ENCODE peak calls at places on chromosomes 12 and 14, in ten cellular contexts. One of them, this sample, is unnamed.

GRCh38 chr14:56044196-56044595 is 74.0 kb upstream of the PELI2 start:
- DNase-seq in effector memory CD8-positive, alpha-beta T cell: no peak
- DNase-seq in CD4-positive, CD25-positive, alpha-beta regulatory T cell: no peak
- DNase-seq in fibroblast of lung: peak
- DNase-seq in stimulated activated CD8-positive, alpha-beta memory T cell treated with anti-CD3 and anti-CD28 coated beads, Interleukin-12 subunit alpha, Interleukin-12 subunit beta, amount 100 ng/mL, for 4 hours: no peak
- DNase-seq in activated T-cell treated with anti-CD3 and anti-CD28 coated beads for 24 hours: no peak
- DNase-seq in iris pigment epithelial cell: no peak
- DNase-seq in right atrium auricular region: no peak
- DNase-seq in fibroblast of pulmonary artery: no peak
- DNase-seq in KG1: no peak
- DNase-seq in this sample: no peak

GRCh38 chr14:75158843-75159614 is 17.4 kb downstream of the TMED10 start:
- DNase-seq in fibroblast of lung: no peak
- DNase-seq in iris pigment epithelial cell: peak
- DNase-seq in fibroblast of pulmonary artery: no peak
- DNase-seq in right atrium auricular region: no peak
- DNase-seq in stimulated activated CD8-positive, alpha-beta memory T cell treated with anti-CD3 and anti-CD28 coated beads, Interleukin-12 subunit alpha, Interleukin-12 subunit beta, amount 100 ng/mL, for 4 hours: no peak
- DNase-seq in activated T-cell treated with anti-CD3 and anti-CD28 coated beads for 24 hours: no peak
- DNase-seq in effector memory CD8-positive, alpha-beta T cell: no peak
- DNase-seq in CD4-positive, CD25-positive, alpha-beta regulatory T cell: no peak
- DNase-seq in KG1: no peak
- DNase-seq in this sample: no peak

GRCh38 chr12:94641283-94641682 is 9.1 kb downstream of the TMCC3 start:
- DNase-seq in right atrium auricular region: no peak
- DNase-seq in stimulated activated CD8-positive, alpha-beta memory T cell treated with anti-CD3 and anti-CD28 coated beads, Interleukin-12 subunit alpha, Interleukin-12 subunit beta, amount 100 ng/mL, for 4 hours: no peak
- DNase-seq in activated T-cell treated with anti-CD3 and anti-CD28 coated beads for 24 hours: no peak
- DNase-seq in fibroblast of pulmonary artery: no peak
- DNase-seq in effector memory CD8-positive, alpha-beta T cell: no peak
- DNase-seq in KG1: no peak
- DNase-seq in iris pigment epithelial cell: no peak
- DNase-seq in fibroblast of lung: no peak
- DNase-seq in CD4-positive, CD25-positive, alpha-beta regulatory T cell: no peak
- DNase-seq in this sample: no peak

GRCh38 chr12:108629156-108629555 is 4.5 kb downstream of the SELPLG start:
- DNase-seq in iris pigment epithelial cell: no peak
- DNase-seq in KG1: no peak
- DNase-seq in activated T-cell treated with anti-CD3 and anti-CD28 coated beads for 24 hours: no peak
- DNase-seq in CD4-positive, CD25-positive, alpha-beta regulatory T cell: no peak
- DNase-seq in effector memory CD8-positive, alpha-beta T cell: peak
- DNase-seq in right atrium auricular region: no peak
- DNase-seq in fibroblast of pulmonary artery: no peak
- DNase-seq in stimulated activated CD8-positive, alpha-beta memory T cell treated with anti-CD3 and anti-CD28 coated beads, Interleukin-12 subunit alpha, Interleukin-12 subunit beta, amount 100 ng/mL, for 4 hours: no peak
- DNase-seq in fibroblast of lung: no peak
- DNase-seq in this sample: no peak

GRCh38 chr12:104740668-104741067 is 217.4 kb downstream of the SLC41A2 start:
- DNase-seq in KG1: no peak
- DNase-seq in right atrium auricular region: no peak
- DNase-seq in stimulated activated CD8-positive, alpha-beta memory T cell treated with anti-CD3 and anti-CD28 coated beads, Interleukin-12 subunit alpha, Interleukin-12 subunit beta, amount 100 ng/mL, for 4 hours: no peak
- DNase-seq in iris pigment epithelial cell: no peak
- DNase-seq in effector memory CD8-positive, alpha-beta T cell: no peak
- DNase-seq in fibroblast of pulmonary artery: no peak
- DNase-seq in fibroblast of lung: no peak
- DNase-seq in activated T-cell treated with anti-CD3 and anti-CD28 coated beads for 24 hours: no peak
- DNase-seq in CD4-positive, CD25-positive, alpha-beta regulatory T cell: peak
- DNase-seq in this sample: no peak

GRCh38 chr12:115752151-115752550 is 525.3 kb downstream of the MED13L start:
- DNase-seq in iris pigment epithelial cell: peak
- DNase-seq in stimulated activated CD8-positive, alpha-beta memory T cell treated with anti-CD3 and anti-CD28 coated beads, Interleukin-12 subunit alpha, Interleukin-12 subunit beta, amount 100 ng/mL, for 4 hours: no peak
- DNase-seq in fibroblast of pulmonary artery: peak
- DNase-seq in CD4-positive, CD25-positive, alpha-beta regulatory T cell: no peak
- DNase-seq in KG1: no peak
- DNase-seq in right atrium auricular region: no peak
- DNase-seq in activated T-cell treated with anti-CD3 and anti-CD28 coated beads for 24 hours: no peak
- DNase-seq in fibroblast of lung: peak
- DNase-seq in effector memory CD8-positive, alpha-beta T cell: no peak
- DNase-seq in this sample: no peak

GRCh38 chr12:53061404-53062010 is 11.6 kb downstream of the TNS2 start:
- DNase-seq in effector memory CD8-positive, alpha-beta T cell: no peak
- DNase-seq in stimulated activated CD8-positive, alpha-beta memory T cell treated with anti-CD3 and anti-CD28 coated beads, Interleukin-12 subunit alpha, Interleukin-12 subunit beta, amount 100 ng/mL, for 4 hours: no peak
- DNase-seq in KG1: no peak
- DNase-seq in fibroblast of pulmonary artery: no peak
- DNase-seq in fibroblast of lung: no peak
- DNase-seq in right atrium auricular region: no peak
- DNase-seq in activated T-cell treated with anti-CD3 and anti-CD28 coated beads for 24 hours: no peak
- DNase-seq in CD4-positive, CD25-positive, alpha-beta regulatory T cell: no peak
- DNase-seq in iris pigment epithelial cell: no peak
- DNase-seq in this sample: no peak

GRCh38 chr12:99611117-99611516 is 36.4 kb upstream of the GARIN6 start:
- DNase-seq in activated T-cell treated with anti-CD3 and anti-CD28 coated beads for 24 hours: no peak
- DNase-seq in iris pigment epithelial cell: peak
- DNase-seq in right atrium auricular region: no peak
- DNase-seq in KG1: no peak
- DNase-seq in effector memory CD8-positive, alpha-beta T cell: no peak
- DNase-seq in stimulated activated CD8-positive, alpha-beta memory T cell treated with anti-CD3 and anti-CD28 coated beads, Interleukin-12 subunit alpha, Interleukin-12 subunit beta, amount 100 ng/mL, for 4 hours: no peak
- DNase-seq in fibroblast of pulmonary artery: peak
- DNase-seq in CD4-positive, CD25-positive, alpha-beta regulatory T cell: no peak
- DNase-seq in fibroblast of lung: peak
- DNase-seq in this sample: no peak

GRCh38 chr12:95513599-95513998 is 37.7 kb downstream of the USP44 start:
- DNase-seq in right atrium auricular region: no peak
- DNase-seq in iris pigment epithelial cell: no peak
- DNase-seq in effector memory CD8-positive, alpha-beta T cell: no peak
- DNase-seq in CD4-positive, CD25-positive, alpha-beta regulatory T cell: no peak
- DNase-seq in activated T-cell treated with anti-CD3 and anti-CD28 coated beads for 24 hours: no peak
- DNase-seq in fibroblast of lung: no peak
- DNase-seq in KG1: no peak
- DNase-seq in stimulated activated CD8-positive, alpha-beta memory T cell treated with anti-CD3 and anti-CD28 coated beads, Interleukin-12 subunit alpha, Interleukin-12 subunit beta, amount 100 ng/mL, for 4 hours: no peak
- DNase-seq in fibroblast of pulmonary artery: no peak
- DNase-seq in this sample: no peak

GRCh38 chr14:95185452-95186392 is 28.4 kb upstream of the DICER1 start:
- DNase-seq in stimulated activated CD8-positive, alpha-beta memory T cell treated with anti-CD3 and anti-CD28 coated beads, Interleukin-12 subunit alpha, Interleukin-12 subunit beta, amount 100 ng/mL, for 4 hours: no peak
- DNase-seq in effector memory CD8-positive, alpha-beta T cell: no peak
- DNase-seq in iris pigment epithelial cell: peak
- DNase-seq in fibroblast of lung: peak
- DNase-seq in KG1: peak
- DNase-seq in right atrium auricular region: peak
- DNase-seq in activated T-cell treated with anti-CD3 and anti-CD28 coated beads for 24 hours: no peak
- DNase-seq in CD4-positive, CD25-positive, alpha-beta regulatory T cell: no peak
- DNase-seq in fibroblast of pulmonary artery: peak
- DNase-seq in this sample: no peak

GRCh38 chr12:49533331-49533730 is 5.5 kb upstream of the KCNH3 start:
- DNase-seq in effector memory CD8-positive, alpha-beta T cell: no peak
- DNase-seq in stimulated activated CD8-positive, alpha-beta memory T cell treated with anti-CD3 and anti-CD28 coated beads, Interleukin-12 subunit alpha, Interleukin-12 subunit beta, amount 100 ng/mL, for 4 hours: no peak
- DNase-seq in CD4-positive, CD25-positive, alpha-beta regulatory T cell: no peak
- DNase-seq in fibroblast of pulmonary artery: no peak
- DNase-seq in KG1: no peak
- DNase-seq in right atrium auricular region: no peak
- DNase-seq in fibroblast of lung: no peak
- DNase-seq in iris pigment epithelial cell: no peak
- DNase-seq in activated T-cell treated with anti-CD3 and anti-CD28 coated beads for 24 hours: no peak
- DNase-seq in this sample: no peak

GRCh38 chr14:90294872-90295271 is 36.9 kb downstream of the NRDE2 start:
- DNase-seq in fibroblast of lung: no peak
- DNase-seq in effector memory CD8-positive, alpha-beta T cell: no peak
- DNase-seq in iris pigment epithelial cell: peak
- DNase-seq in CD4-positive, CD25-positive, alpha-beta regulatory T cell: no peak
- DNase-seq in KG1: no peak
- DNase-seq in right atrium auricular region: no peak
- DNase-seq in stimulated activated CD8-positive, alpha-beta memory T cell treated with anti-CD3 and anti-CD28 coated beads, Interleukin-12 subunit alpha, Interleukin-12 subunit beta, amount 100 ng/mL, for 4 hours: no peak
- DNase-seq in activated T-cell treated with anti-CD3 and anti-CD28 coated beads for 24 hours: no peak
- DNase-seq in fibroblast of pulmonary artery: no peak
- DNase-seq in this sample: no peak

GRCh38 chr14:50045039-50045711 is 71.2 kb downstream of the VCPKMT start:
- DNase-seq in iris pigment epithelial cell: peak
- DNase-seq in fibroblast of lung: peak
- DNase-seq in CD4-positive, CD25-positive, alpha-beta regulatory T cell: peak
- DNase-seq in KG1: peak
- DNase-seq in fibroblast of pulmonary artery: peak
- DNase-seq in stimulated activated CD8-positive, alpha-beta memory T cell treated with anti-CD3 and anti-CD28 coated beads, Interleukin-12 subunit alpha, Interleukin-12 subunit beta, amount 100 ng/mL, for 4 hours: peak
- DNase-seq in activated T-cell treated with anti-CD3 and anti-CD28 coated beads for 24 hours: peak
- DNase-seq in effector memory CD8-positive, alpha-beta T cell: peak
- DNase-seq in right atrium auricular region: peak
- DNase-seq in this sample: no peak

GRCh38 chr12:4107436-4107878 is 166.1 kb upstream of the CCND2 start:
- DNase-seq in stimulated activated CD8-positive, alpha-beta memory T cell treated with anti-CD3 and anti-CD28 coated beads, Interleukin-12 subunit alpha, Interleukin-12 subunit beta, amount 100 ng/mL, for 4 hours: peak
- DNase-seq in fibroblast of lung: peak
- DNase-seq in fibroblast of pulmonary artery: peak
- DNase-seq in activated T-cell treated with anti-CD3 and anti-CD28 coated beads for 24 hours: peak
- DNase-seq in iris pigment epithelial cell: peak
- DNase-seq in KG1: peak
- DNase-seq in effector memory CD8-positive, alpha-beta T cell: peak
- DNase-seq in CD4-positive, CD25-positive, alpha-beta regulatory T cell: peak
- DNase-seq in right atrium auricular region: no peak
- DNase-seq in this sample: peak

GRCh38 chr12:89064780-89065179 is 287.5 kb downstream of the DUSP6 start:
- DNase-seq in effector memory CD8-positive, alpha-beta T cell: no peak
- DNase-seq in right atrium auricular region: no peak
- DNase-seq in fibroblast of lung: peak
- DNase-seq in CD4-positive, CD25-positive, alpha-beta regulatory T cell: no peak
- DNase-seq in fibroblast of pulmonary artery: peak
- DNase-seq in iris pigment epithelial cell: peak
- DNase-seq in stimulated activated CD8-positive, alpha-beta memory T cell treated with anti-CD3 and anti-CD28 coated beads, Interleukin-12 subunit alpha, Interleukin-12 subunit beta, amount 100 ng/mL, for 4 hours: no peak
- DNase-seq in KG1: no peak
- DNase-seq in activated T-cell treated with anti-CD3 and anti-CD28 coated beads for 24 hours: no peak
- DNase-seq in this sample: no peak

GRCh38 chr12:131280426-131280825 is 326.7 kb downstream of the ADGRD1 start:
- DNase-seq in activated T-cell treated with anti-CD3 and anti-CD28 coated beads for 24 hours: no peak
- DNase-seq in fibroblast of pulmonary artery: no peak
- DNase-seq in fibroblast of lung: no peak
- DNase-seq in right atrium auricular region: no peak
- DNase-seq in CD4-positive, CD25-positive, alpha-beta regulatory T cell: no peak
- DNase-seq in effector memory CD8-positive, alpha-beta T cell: no peak
- DNase-seq in KG1: no peak
- DNase-seq in stimulated activated CD8-positive, alpha-beta memory T cell treated with anti-CD3 and anti-CD28 coated beads, Interleukin-12 subunit alpha, Interleukin-12 subunit beta, amount 100 ng/mL, for 4 hours: no peak
- DNase-seq in iris pigment epithelial cell: no peak
- DNase-seq in this sample: no peak

GRCh38 chr12:40106202-40106533 is 287 bp upstream of the SLC2A13 start:
- DNase-seq in CD4-positive, CD25-positive, alpha-beta regulatory T cell: no peak
- DNase-seq in right atrium auricular region: no peak
- DNase-seq in effector memory CD8-positive, alpha-beta T cell: no peak
- DNase-seq in iris pigment epithelial cell: no peak
- DNase-seq in fibroblast of lung: no peak
- DNase-seq in fibroblast of pulmonary artery: no peak
- DNase-seq in stimulated activated CD8-positive, alpha-beta memory T cell treated with anti-CD3 and anti-CD28 coated beads, Interleukin-12 subunit alpha, Interleukin-12 subunit beta, amount 100 ng/mL, for 4 hours: no peak
- DNase-seq in KG1: peak
- DNase-seq in activated T-cell treated with anti-CD3 and anti-CD28 coated beads for 24 hours: no peak
- DNase-seq in this sample: no peak

GRCh38 chr12:113855998-113856397 is 110.1 kb downstream of the RBM19 start:
- DNase-seq in CD4-positive, CD25-positive, alpha-beta regulatory T cell: no peak
- DNase-seq in fibroblast of lung: no peak
- DNase-seq in fibroblast of pulmonary artery: no peak
- DNase-seq in activated T-cell treated with anti-CD3 and anti-CD28 coated beads for 24 hours: no peak
- DNase-seq in stimulated activated CD8-positive, alpha-beta memory T cell treated with anti-CD3 and anti-CD28 coated beads, Interleukin-12 subunit alpha, Interleukin-12 subunit beta, amount 100 ng/mL, for 4 hours: no peak
- DNase-seq in iris pigment epithelial cell: no peak
- DNase-seq in KG1: no peak
- DNase-seq in right atrium auricular region: no peak
- DNase-seq in effector memory CD8-positive, alpha-beta T cell: no peak
- DNase-seq in this sample: no peak

GRCh38 chr14:23294734-23295561 is 7.7 kb downstream of the PPP1R3E start:
- DNase-seq in CD4-positive, CD25-positive, alpha-beta regulatory T cell: peak
- DNase-seq in right atrium auricular region: peak
- DNase-seq in fibroblast of pulmonary artery: peak
- DNase-seq in effector memory CD8-positive, alpha-beta T cell: peak
- DNase-seq in activated T-cell treated with anti-CD3 and anti-CD28 coated beads for 24 hours: peak
- DNase-seq in fibroblast of lung: peak
- DNase-seq in stimulated activated CD8-positive, alpha-beta memory T cell treated with anti-CD3 and anti-CD28 coated beads, Interleukin-12 subunit alpha, Interleukin-12 subunit beta, amount 100 ng/mL, for 4 hours: no peak
- DNase-seq in iris pigment epithelial cell: peak
- DNase-seq in KG1: peak
- DNase-seq in this sample: peak

GRCh38 chr14:68164723-68165122 is 345.1 kb downstream of the RAD51B start:
- DNase-seq in KG1: no peak
- DNase-seq in stimulated activated CD8-positive, alpha-beta memory T cell treated with anti-CD3 and anti-CD28 coated beads, Interleukin-12 subunit alpha, Interleukin-12 subunit beta, amount 100 ng/mL, for 4 hours: no peak
- DNase-seq in CD4-positive, CD25-positive, alpha-beta regulatory T cell: no peak
- DNase-seq in right atrium auricular region: no peak
- DNase-seq in iris pigment epithelial cell: no peak
- DNase-seq in effector memory CD8-positive, alpha-beta T cell: no peak
- DNase-seq in activated T-cell treated with anti-CD3 and anti-CD28 coated beads for 24 hours: no peak
- DNase-seq in fibroblast of pulmonary artery: no peak
- DNase-seq in fibroblast of lung: no peak
- DNase-seq in this sample: no peak

GRCh38 chr14:31990183-31990862 is 86.8 kb upstream of the ARHGAP5 start:
- DNase-seq in KG1: no peak
- DNase-seq in CD4-positive, CD25-positive, alpha-beta regulatory T cell: no peak
- DNase-seq in fibroblast of lung: peak
- DNase-seq in iris pigment epithelial cell: peak
- DNase-seq in fibroblast of pulmonary artery: no peak
- DNase-seq in right atrium auricular region: no peak
- DNase-seq in effector memory CD8-positive, alpha-beta T cell: no peak
- DNase-seq in stimulated activated CD8-positive, alpha-beta memory T cell treated with anti-CD3 and anti-CD28 coated beads, Interleukin-12 subunit alpha, Interleukin-12 subunit beta, amount 100 ng/mL, for 4 hours: no peak
- DNase-seq in activated T-cell treated with anti-CD3 and anti-CD28 coated beads for 24 hours: no peak
- DNase-seq in this sample: no peak

GRCh38 chr14:89011727-89012271 is 187.3 kb downstream of the TTC8 start:
- DNase-seq in stimulated activated CD8-positive, alpha-beta memory T cell treated with anti-CD3 and anti-CD28 coated beads, Interleukin-12 subunit alpha, Interleukin-12 subunit beta, amount 100 ng/mL, for 4 hours: no peak
- DNase-seq in fibroblast of pulmonary artery: no peak
- DNase-seq in right atrium auricular region: no peak
- DNase-seq in KG1: no peak
- DNase-seq in effector memory CD8-positive, alpha-beta T cell: no peak
- DNase-seq in CD4-positive, CD25-positive, alpha-beta regulatory T cell: no peak
- DNase-seq in fibroblast of lung: no peak
- DNase-seq in activated T-cell treated with anti-CD3 and anti-CD28 coated beads for 24 hours: no peak
- DNase-seq in iris pigment epithelial cell: no peak
- DNase-seq in this sample: no peak

GRCh38 chr12:29991924-29992323 is 208.2 kb upstream of the TMTC1 start:
- DNase-seq in effector memory CD8-positive, alpha-beta T cell: no peak
- DNase-seq in CD4-positive, CD25-positive, alpha-beta regulatory T cell: no peak
- DNase-seq in activated T-cell treated with anti-CD3 and anti-CD28 coated beads for 24 hours: no peak
- DNase-seq in iris pigment epithelial cell: no peak
- DNase-seq in right atrium auricular region: no peak
- DNase-seq in stimulated activated CD8-positive, alpha-beta memory T cell treated with anti-CD3 and anti-CD28 coated beads, Interleukin-12 subunit alpha, Interleukin-12 subunit beta, amount 100 ng/mL, for 4 hours: no peak
- DNase-seq in fibroblast of lung: peak
- DNase-seq in fibroblast of pulmonary artery: no peak
- DNase-seq in KG1: no peak
- DNase-seq in this sample: no peak

GRCh38 chr14:69616408-69616773 is 5.0 kb downstream of the SUSD6 start:
- DNase-seq in effector memory CD8-positive, alpha-beta T cell: no peak
- DNase-seq in iris pigment epithelial cell: no peak
- DNase-seq in fibroblast of pulmonary artery: no peak
- DNase-seq in CD4-positive, CD25-positive, alpha-beta regulatory T cell: no peak
- DNase-seq in activated T-cell treated with anti-CD3 and anti-CD28 coated beads for 24 hours: no peak
- DNase-seq in fibroblast of lung: no peak
- DNase-seq in right atrium auricular region: no peak
- DNase-seq in KG1: no peak
- DNase-seq in stimulated activated CD8-positive, alpha-beta memory T cell treated with anti-CD3 and anti-CD28 coated beads, Interleukin-12 subunit alpha, Interleukin-12 subunit beta, amount 100 ng/mL, for 4 hours: no peak
- DNase-seq in this sample: no peak